ENCODE peak calls at places on chromosomes 2 and 18, in eight cellular contexts. P, D, T, Z, I, F, N and S are unnamed samples.

GRCh38 chr2:111698743-111699554 is 185.0 kb downstream of the ANAPC1 start:
- DNase-seq in N (no peak), D (peak; percentile 89), I (peak; percentile 70), F (no peak), T (peak; percentile 94), P (peak; percentile 95), Z (peak; percentile 70), S (peak; percentile 72)

GRCh38 chr2:21748501-21748900 is 624.7 kb downstream of the TDRD15 start:
- DNase-seq in F (no peak), P (no peak), N (no peak), Z (no peak), T (no peak), I (no peak), D (no peak), S (no peak)

GRCh38 chr18:24567199-24567598 is 106.8 kb downstream of the HRH4 start:
- DNase-seq in D (no peak), F (no peak), N (no peak), Z (no peak), P (no peak), I (no peak), T (no peak), S (no peak)

GRCh38 chr2:215880970-215881369 is 132.4 kb downstream of the MREG start:
- DNase-seq in I (no peak), F (no peak), N (no peak), Z (no peak), T (peak; percentile 20), D (no peak), P (no peak), S (no peak)

GRCh38 chr2:68458962-68459361 is 8.1 kb downstream of the FBXO48 start:
- DNase-seq in I (no peak), Z (no peak), F (no peak), D (no peak), P (no peak), T (peak; percentile 28), N (no peak), S (no peak)

GRCh38 chr2:98936917-98937351 is 909 bp upstream of the CRACDL start:
- DNase-seq in N (peak; percentile 79), P (no peak), Z (no peak), T (no peak), D (no peak), F (no peak), I (no peak), S (no peak)

GRCh38 chr2:179720173-179720772 is 141.1 kb downstream of the ZNF385B start:
- DNase-seq in Z (no peak), T (no peak), D (no peak), N (no peak), I (no peak), F (no peak), P (no peak), S (no peak)

GRCh38 chr2:400988-401679 is 113.2 kb upstream of the ALKAL2 start:
- DNase-seq in F (no peak), D (no peak), I (no peak), T (no peak), N (no peak), P (no peak), Z (no peak), S (no peak)

GRCh38 chr2:133130548-133131246 is 437.6 kb downstream of the NCKAP5 start:
- DNase-seq in Z (no peak), P (no peak), D (no peak), T (no peak), I (no peak), F (no peak), N (no peak), S (no peak)

GRCh38 chr2:37934591-37935513 is 9.8 kb downstream of the RMDN2 start:
- DNase-seq in T (no peak), Z (no peak), D (no peak), P (no peak), F (no peak), I (no peak), N (no peak), S (no peak)

GRCh38 chr2:43192939-43193651 is 33.3 kb downstream of the ZFP36L2 start:
- DNase-seq in D (peak; percentile 40), T (no peak), Z (no peak), P (no peak), N (no peak), F (no peak), I (no peak), S (no peak)

GRCh38 chr2:203786912-203787311 is 80.5 kb downstream of the CD28 start:
- DNase-seq in I (no peak), T (no peak), N (no peak), Z (peak; percentile 30), F (no peak), D (no peak), P (no peak), S (peak; percentile 71)

GRCh38 chr2:8457620-8458255 is 224.1 kb upstream of the ID2 start:
- DNase-seq in D (peak; percentile 71), I (peak; percentile 70), Z (no peak), F (no peak), T (no peak), P (no peak), N (no peak), S (peak; percentile 55)

GRCh38 chr2:140929866-140930265 is 1201.0 kb downstream of the LRP1B start:
- DNase-seq in D (no peak), P (no peak), T (no peak), Z (no peak), N (no peak), F (no peak), I (no peak), S (no peak)

GRCh38 chr2:38279201-38279600 is 97.9 kb downstream of the ATL2 start:
- DNase-seq in P (no peak), N (no peak), T (no peak), I (no peak), Z (no peak), D (no peak), F (no peak), S (no peak)

GRCh38 chr2:25115902-25116301 is 52.5 kb downstream of the POMC start:
- DNase-seq in I (no peak), D (no peak), Z (no peak), P (no peak), F (no peak), N (no peak), T (no peak), S (no peak)

GRCh38 chr2:41127351-41127750 is 675.5 kb upstream of the SLC8A1 start:
- DNase-seq in N (no peak), P (no peak), Z (no peak), D (no peak), T (no peak), I (no peak), F (no peak), S (no peak)

GRCh38 chr2:209191139-209191538 is 232.7 kb upstream of the MAP2 start:
- DNase-seq in P (no peak), D (no peak), Z (no peak), T (no peak), N (no peak), I (no peak), F (no peak), S (no peak)

DNA sequence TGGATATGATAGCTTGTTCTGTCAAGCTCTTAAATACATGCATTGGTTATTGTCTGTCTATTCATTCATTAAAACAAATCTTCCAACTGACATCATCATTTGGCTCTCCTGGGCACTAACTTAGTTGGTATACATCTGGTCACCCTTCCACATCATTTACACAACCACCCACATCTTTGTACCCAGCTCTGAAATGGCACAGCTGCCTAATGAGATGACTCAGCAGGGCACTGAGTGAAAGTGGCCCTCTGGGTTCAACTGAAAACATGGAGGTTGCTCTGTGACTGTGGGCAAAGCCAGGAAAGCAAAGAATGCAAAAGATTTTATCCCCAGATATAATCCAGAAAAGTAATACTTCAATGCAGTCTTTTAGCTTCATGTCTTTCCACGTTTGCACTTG is 234.0 kb upstream of the MAP2 start:
- DNase-seq in I (no peak), P (no peak), D (no peak), Z (no peak), F (no peak), N (no peak), T (no peak), S (no peak)
- TF ChIP-seq EP300 in I (no peak), P (no peak), D (no peak), Z (no peak), F (no peak), N (no peak), T (no peak), S (no peak)

GRCh38 chr2:44802409-44803099 is 138.9 kb upstream of the SIX3 start:
- DNase-seq in P (no peak), I (peak; percentile 24), T (no peak), Z (no peak), N (peak; percentile 70), F (no peak), D (no peak), S (no peak)
- TF ChIP-seq EP300 in P (no peak), I (no peak), T (no peak), Z (no peak), N (no peak), F (no peak), D (no peak), S (no peak)

DNA sequence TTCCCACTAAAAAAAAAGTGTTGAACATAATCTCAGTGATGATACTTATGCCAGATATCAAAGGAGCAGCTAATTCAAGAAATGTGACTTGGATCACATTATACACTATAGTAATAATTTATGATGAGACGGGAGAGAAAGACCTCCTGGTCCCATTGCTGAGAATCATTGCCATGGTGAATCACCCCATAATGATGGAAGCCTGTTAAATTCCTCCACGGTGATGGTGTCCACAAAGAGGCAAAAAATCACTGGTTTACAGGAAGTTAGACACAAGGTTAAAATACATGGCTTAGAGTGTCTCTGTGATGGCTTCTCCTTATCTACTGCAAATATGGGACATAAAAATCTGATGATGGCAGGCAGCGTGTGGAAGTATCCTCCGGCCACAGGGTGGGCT is 210.1 kb downstream of the CDH2 start:
- DNase-seq in Z (no peak), I (no peak), F (no peak), T (no peak), P (no peak), N (no peak), D (no peak), S (no peak)
- TF ChIP-seq EP300 in Z (no peak), I (no peak), F (no peak), T (no peak), P (no peak), N (no peak), D (no peak), S (no peak)

GRCh38 chr2:12318427-12319057 is 398.2 kb upstream of the TRIB2 start:
- DNase-seq in F (no peak), I (no peak), N (no peak), Z (no peak), D (peak; percentile 46), T (no peak), P (no peak), S (no peak)
- TF ChIP-seq EP300 in F (no peak), I (no peak), N (no peak), Z (no peak), D (no peak), T (no peak), P (no peak), S (no peak)

GRCh38 chr18:51107082-51107481 is 77.1 kb downstream of the SMAD4 start:
- DNase-seq in I (no peak), F (no peak), N (no peak), Z (no peak), P (no peak), T (no peak), D (no peak), S (no peak)

GRCh38 chr18:51108330-51108729 is 78.3 kb downstream of the SMAD4 start:
- DNase-seq in N (no peak), F (no peak), P (no peak), T (no peak), Z (no peak), I (no peak), D (no peak), S (no peak)

GRCh38 chr18:51110073-51110797 is 80.2 kb downstream of the SMAD4 start:
- DNase-seq in F (peak; percentile 28), D (peak; percentile 69), Z (peak; percentile 61), P (peak; percentile 52), N (peak; percentile 95), I (peak; percentile 71), T (peak; percentile 72), S (peak; percentile 73)

GRCh38 chr18:51107594-51108305 is 77.7 kb downstream of the SMAD4 start:
- DNase-seq in N (no peak), F (no peak), D (no peak), I (no peak), T (no peak), Z (no peak), P (peak; percentile 15), S (no peak)
- TF ChIP-seq EP300 in N (no peak), F (no peak), D (no peak), I (no peak), T (no peak), Z (no peak), P (no peak), S (no peak)